ENCODE peak calls at places on chromosome 16, in seven cellular contexts. B is breast epithelium, O is GM12878, J is HCT116, N is stomach, Q is Panc1, A is upper lobe of left lung. M is an unnamed sample.

GRCh38 chr16:75514296-75514695 is 19.1 kb upstream of the CHST6 start:
- DNase-seq in B (no peak), O (no peak), J (no peak), N (no peak), Q (no peak), A (no peak), M (no peak)

GRCh38 chr16:9437115-9437514 is 345.7 kb downstream of the HAPSTR1 start:
- DNase-seq in B (no peak), O (no peak), J (peak; percentile 37), N (no peak), Q (no peak), A (no peak), M (no peak)

GRCh38 chr16:55575621-55576020 is 9.1 kb downstream of the CAPNS2 start:
- DNase-seq in B (no peak), O (no peak), J (no peak), N (no peak), Q (no peak), A (no peak), M (no peak)

GRCh38 chr16:75195811-75196790 is 10.9 kb downstream of the CTRB2 start:
- DNase-seq in B (peak; percentile 10), O (no peak), J (no peak), N (peak; percentile 22), Q (no peak), A (no peak), M (no peak)

GRCh38 chr16:4350365-4350786 is 745 bp downstream of the PAM16 start:
- DNase-seq in B (no peak), O (no peak), J (no peak), N (no peak), Q (no peak), A (no peak), M (no peak)

GRCh38 chr16:47037396-47037745 is 63.9 kb upstream of the DNAJA2 start:
- DNase-seq in B (no peak), O (no peak), J (no peak), N (peak; percentile 28), Q (no peak), A (no peak), M (peak; percentile 38)

GRCh38 chr16:12719972-12720371 is 83.7 kb downstream of the CPPED1 start:
- DNase-seq in B (no peak), O (no peak), J (no peak), N (no peak), Q (no peak), A (no peak), M (no peak)

GRCh38 chr16:67105251-67105650 is 4.5 kb upstream of the PHAF1 start:
- DNase-seq in B (no peak), O (no peak), J (no peak), N (no peak), Q (no peak), A (no peak), M (no peak)

GRCh38 chr16:31131841-31132271 is 3.7 kb downstream of the PRSS8 start:
- DNase-seq in B (no peak), O (no peak), J (no peak), N (peak; percentile 66), Q (no peak), A (no peak), M (peak; percentile 84)

GRCh38 chr16:58832496-58832895 is 98.4 kb upstream of the GOT2 start:
- DNase-seq in B (no peak), O (no peak), J (no peak), N (no peak), Q (no peak), A (no peak), M (no peak)

GRCh38 chr16:16018705-16019104 is 69.3 kb downstream of the ABCC1 start:
- DNase-seq in B (no peak), O (no peak), J (no peak), N (no peak), Q (no peak), A (no peak), M (no peak)

GRCh38 chr16:2897110-2897509 is 14.1 kb downstream of the FLYWCH2 start:
- DNase-seq in B (no peak), O (no peak), J (no peak), N (no peak), Q (no peak), A (no peak), M (no peak)

GRCh38 chr16:66728117-66728787 is 23.2 kb downstream of the DYNC1LI2 start:
- DNase-seq in B (no peak), O (no peak), J (peak; percentile 28), N (peak; percentile 37), Q (no peak), A (no peak), M (peak; percentile 22)

GRCh38 chr16:70018254-70018653 is 67.1 kb downstream of the CLEC18A start:
- DNase-seq in B (no peak), O (peak; percentile 3), J (peak; percentile 61), N (no peak), Q (no peak), A (no peak), M (peak; percentile 23)

GRCh38 chr16:12027091-12027490 is 50.6 kb downstream of the SNX29 start:
- DNase-seq in B (no peak), O (no peak), J (peak; percentile 21), N (no peak), Q (no peak), A (no peak), M (no peak)

GRCh38 chr16:58456193-58456592 is 43.8 kb upstream of the NDRG4 start:
- DNase-seq in B (no peak), O (no peak), J (no peak), N (no peak), Q (no peak), A (no peak), M (no peak)

GRCh38 chr16:81480856-81481821 is 36.5 kb downstream of the CMIP start:
- DNase-seq in B (no peak), O (peak; percentile 97), J (no peak), N (peak; percentile 57), Q (no peak), A (peak; percentile 85), M (peak; percentile 72)

GRCh38 chr16:29811896-29812665 is at the start of gene PRRT2:
- DNase-seq in B (no peak), O (no peak), J (no peak), N (no peak), Q (no peak), A (peak; percentile 42), M (peak; percentile 64)

GRCh38 chr16:89422527-89422904 is 67.8 kb downstream of the ANKRD11 start:
- DNase-seq in B (no peak), O (peak; percentile 85), J (no peak), N (no peak), Q (peak; percentile 66), A (no peak), M (no peak)

GRCh38 chr16:57639172-57639571 is 10.7 kb downstream of the ADGRG1 start:
- DNase-seq in B (no peak), O (no peak), J (no peak), N (peak; percentile 67), Q (no peak), A (no peak), M (no peak)

GRCh38 chr16:56936491-56936890 is 4.5 kb downstream of the HERPUD1 start:
- DNase-seq in B (no peak), O (no peak), J (no peak), N (no peak), Q (no peak), A (no peak), M (no peak)

GRCh38 chr16:67562918-67563707 is 787 bp downstream of the CTCF start:
- DNase-seq in B (peak; percentile 43), O (no peak), J (peak; percentile 24), N (peak; percentile 65), Q (no peak), A (peak; percentile 58), M (peak; percentile 62)

GRCh38 chr16:15803608-15804007 is 53.2 kb downstream of the MYH11 start:
- DNase-seq in B (no peak), O (no peak), J (no peak), N (no peak), Q (no peak), A (no peak), M (no peak)

GRCh38 chr16:662095-662494 is 5.8 kb upstream of the RHOT2 start:
- DNase-seq in B (no peak), O (no peak), J (no peak), N (no peak), Q (no peak), A (no peak), M (no peak)

GRCh38 chr16:660132-660458 is 7.8 kb upstream of the RHOT2 start:
- DNase-seq in B (no peak), O (no peak), J (no peak), N (no peak), Q (no peak), A (no peak), M (no peak)

GRCh38 chr16:660459-661183 is 7.3 kb upstream of the RHOT2 start:
- DNase-seq in B (peak; percentile 83), O (peak; percentile 37), J (peak; percentile 53), N (peak; percentile 97), Q (no peak), A (peak; percentile 96), M (peak; percentile 91)

GRCh38 chr16:662597-662996 is 5.3 kb upstream of the RHOT2 start:
- DNase-seq in B (no peak), O (no peak), J (no peak), N (no peak), Q (no peak), A (no peak), M (no peak)

DNA sequence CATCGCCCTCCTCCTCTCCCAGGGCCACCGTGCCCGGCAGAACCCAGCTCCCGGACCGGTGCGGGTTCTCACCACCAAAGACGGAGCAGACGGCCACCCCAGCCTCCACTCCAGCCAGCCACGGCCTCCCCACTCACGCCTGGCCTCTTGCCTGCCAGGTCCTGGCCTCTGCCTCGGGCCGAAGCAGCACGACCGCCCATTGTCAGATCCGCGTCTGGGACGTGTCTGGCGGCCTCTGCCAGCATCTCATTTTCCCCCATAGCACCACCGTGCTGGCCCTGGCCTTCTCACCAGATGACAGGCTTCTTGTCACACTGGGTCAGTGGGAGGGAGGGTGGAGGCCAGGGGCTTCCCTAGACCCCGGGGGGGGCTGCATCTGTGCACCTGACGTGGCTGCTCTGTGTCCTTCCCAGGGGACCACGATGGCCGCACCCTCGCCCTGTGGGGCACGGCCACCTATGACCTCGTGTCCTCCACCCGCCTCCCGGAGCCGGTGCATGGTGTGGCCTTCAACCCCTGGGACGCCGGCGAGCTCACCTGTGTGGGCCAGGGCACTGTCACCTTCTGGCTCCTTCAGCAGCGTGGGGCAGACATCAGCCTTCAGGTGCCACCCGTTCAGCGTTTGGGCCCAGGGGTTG is 6.6 kb upstream of the RHOT2 start:
- DNase-seq in B (no peak), O (no peak), J (no peak), N (no peak), Q (no peak), A (no peak), M (no peak)
- TF ChIP-seq CTCF in B (peak; percentile 55), O (no peak), J (no peak), N (no peak), Q (peak; percentile 31), A (no peak), M (no peak)

GRCh38 chr16:85173077-85173980 is 61.1 kb upstream of the CIBAR2 start:
- DNase-seq in B (no peak), O (no peak), J (peak; percentile 34), N (no peak), Q (peak; percentile 25), A (no peak), M (no peak)
- TF ChIP-seq POLR2AphosphoS5 in B (no peak), O (no peak), J (no peak), N (no peak), Q (no peak), A (no peak), M (no peak)

GRCh38 chr16:77590707-77591106 is 131.6 kb upstream of the NUDT7 start:
- DNase-seq in B (no peak), O (no peak), J (no peak), N (no peak), Q (no peak), A (no peak), M (no peak)
- H3K27ac ChIP-seq in B (no peak overlapping the region), O (no peak overlapping the region), J (no peak overlapping the region), N (no peak overlapping the region), Q (no peak overlapping the region), A (no peak overlapping the region), M (no peak overlapping the region)

GRCh38 chr16:72818286-72818845 is 229.6 kb downstream of the ZFHX3 start:
- DNase-seq in B (no peak), O (no peak), J (no peak), N (no peak), Q (no peak), A (no peak), M (no peak)
- TF ChIP-seq CTCF in B (no peak), O (no peak), J (peak; percentile 44), N (no peak), Q (peak; percentile 25), A (no peak), M (no peak)

M was measured in transverse colon.